ENCODE peak calls at places on chromosomes 12 and 14, in six cellular contexts. U is K562, R is GM12891, O is heart left ventricle, Y is Peyer's patch, D is endothelial cell of umbilical vein. N is an unnamed sample.

GRCh38 chr12:57145460-57146059 is 1.9 kb downstream of the LRP1-AS start:
- DNase-seq in U (no peak), R (no peak), O (no peak), Y (no peak), D (no peak), N (peak; percentile 15)

GRCh38 chr12:58529114-58529665 is 391.1 kb downstream of the LRIG3 start:
- DNase-seq in U (no peak), R (no peak), O (no peak), Y (no peak), D (peak; percentile 74), N (no peak)

GRCh38 chr14:96852823-96853422 is 55.7 kb downstream of the VRK1 start:
- DNase-seq in U (peak; percentile 57), R (no peak), O (no peak), Y (no peak), D (peak; percentile 49), N (no peak)

GRCh38 chr12:99281277-99281676 is 366.3 kb upstream of the GARIN6 start:
- DNase-seq in U (no peak), R (no peak), O (no peak), Y (no peak), D (no peak), N (no peak)

GRCh38 chr14:61452452-61452851 is 131.1 kb downstream of the PRKCH start:
- DNase-seq in U (no peak), R (no peak), O (no peak), Y (no peak), D (no peak), N (no peak)

GRCh38 chr14:79011091-79011919 is 841.1 kb downstream of the NRXN3 start:
- DNase-seq in U (peak; percentile 46), R (no peak), O (no peak), Y (no peak), D (peak; percentile 76), N (no peak)

GRCh38 chr12:122349078-122349477 is 73.4 kb downstream of the CLIP1 start:
- DNase-seq in U (no peak), R (no peak), O (no peak), Y (no peak), D (no peak), N (no peak)

GRCh38 chr14:77459072-77459723 is 1.3 kb downstream of the AHSA1 start:
- DNase-seq in U (peak; percentile 80), R (no peak), O (peak; percentile 37), Y (peak; percentile 78), D (peak; percentile 84), N (peak; percentile 54)

GRCh38 chr12:3246253-3246652 is 169.1 kb downstream of the TSPAN9 start:
- DNase-seq in U (no peak), R (no peak), O (peak; percentile 60), Y (no peak), D (peak; percentile 7), N (no peak)

GRCh38 chr12:116015525-116015924 is 262.0 kb downstream of the MED13L start:
- DNase-seq in U (peak; percentile 18), R (no peak), O (no peak), Y (no peak), D (peak; percentile 64), N (no peak)

GRCh38 chr12:7937867-7938506 is 2.0 kb upstream of the SLC2A3 start:
- DNase-seq in U (peak; percentile 84), R (no peak), O (no peak), Y (no peak), D (peak; percentile 53), N (no peak)

GRCh38 chr12:96399081-96399918 is 939 bp downstream of the CDK17 start:
- DNase-seq in U (peak; percentile 85), R (peak; percentile 56), O (peak; percentile 88), Y (peak; percentile 76), D (peak; percentile 77), N (peak; percentile 80)

GRCh38 chr14:96229315-96229714 is 24.7 kb downstream of the BDKRB2 start:
- DNase-seq in U (no peak), R (no peak), O (no peak), Y (no peak), D (no peak), N (no peak)

GRCh38 chr12:22101749-22102243 is 55.8 kb downstream of the CMAS start:
- DNase-seq in U (no peak), R (no peak), O (peak; percentile 41), Y (no peak), D (peak; percentile 78), N (no peak)

GRCh38 chr12:57096099-57096572 is 7.2 kb downstream of the NAB2 start:
- DNase-seq in U (peak; percentile 25), R (no peak), O (no peak), Y (no peak), D (no peak), N (no peak)

GRCh38 chr14:90624732-90625444 is 191.3 kb downstream of the TTC7B start:
- DNase-seq in U (no peak), R (no peak), O (no peak), Y (no peak), D (no peak), N (no peak)

GRCh38 chr14:102481791-102482238 is 27.8 kb downstream of the ANKRD9 start:
- DNase-seq in U (no peak), R (no peak), O (no peak), Y (no peak), D (no peak), N (no peak)

GRCh38 chr12:130227641-130228040 is 65.4 kb downstream of the FZD10 start:
- DNase-seq in U (no peak), R (no peak), O (no peak), Y (no peak), D (no peak), N (no peak)

GRCh38 chr12:111451649-111452129 is 46.0 kb downstream of the SH2B3 start:
- DNase-seq in U (peak; percentile 63), R (no peak), O (no peak), Y (peak; percentile 16), D (peak; percentile 68), N (no peak)

GRCh38 chr12:18683603-18684002 is 54.2 kb downstream of the PLCZ1 start:
- DNase-seq in U (peak; percentile 44), R (no peak), O (no peak), Y (no peak), D (no peak), N (no peak)

GRCh38 chr14:96167224-96168148 is 37.2 kb upstream of the BDKRB2 start:
- DNase-seq in U (no peak), R (no peak), O (no peak), Y (no peak), D (peak; percentile 34), N (no peak)

GRCh38 chr12:3115078-3115477 is 37.9 kb downstream of the TSPAN9 start:
- DNase-seq in U (no peak), R (no peak), O (no peak), Y (no peak), D (no peak), N (no peak)

GRCh38 chr14:69331206-69331605 is 66.9 kb downstream of the ERH start:
- DNase-seq in U (no peak), R (no peak), O (no peak), Y (no peak), D (no peak), N (no peak)

GRCh38 chr12:95177201-95177768 is 40.0 kb downstream of the FGD6 start:
- DNase-seq in U (no peak), R (no peak), O (no peak), Y (no peak), D (peak; percentile 52), N (no peak)

GRCh38 chr12:98238513-98238912 is 276.9 kb upstream of the TMPO start:
- DNase-seq in U (no peak), R (no peak), O (no peak), Y (no peak), D (no peak), N (peak; percentile 29)

GRCh38 chr12:14514154-14514842 is 53.4 kb downstream of the PLBD1 start:
- DNase-seq in U (peak; percentile 3), R (no peak), O (peak; percentile 29), Y (no peak), D (no peak), N (no peak)

GRCh38 chr12:62813031-62813829 is 121.7 kb downstream of the PPM1H start:
- DNase-seq in U (peak; percentile 65), R (no peak), O (peak; percentile 59), Y (peak; percentile 25), D (peak; percentile 68), N (peak; percentile 55)

GRCh38 chr12:54701940-54702592 is 53.9 kb upstream of the DCD start:
- DNase-seq in U (peak; percentile 66), R (peak; percentile 23), O (no peak), Y (no peak), D (peak; percentile 28), N (no peak)

GRCh38 chr14:57493467-57494181 is at the start of gene CCDC198:
- DNase-seq in U (no peak), R (no peak), O (no peak), Y (no peak), D (no peak), N (no peak)
- TF ChIP-seq POLR2A in U (no peak), R (no peak), O (no peak), Y (no peak), D (no peak), N (no peak)

GRCh38 chr14:24051789-24052655 is at the start of gene CARMIL3:
- DNase-seq in U (peak; percentile 70), R (peak; percentile 86), O (peak; percentile 58), Y (peak; percentile 53), D (peak; percentile 57), N (peak; percentile 60)
- TF ChIP-seq POLR2A in U (peak; percentile 37), R (no peak), O (no peak), Y (peak; percentile 9), D (no peak), N (peak; percentile 32)

DNA sequence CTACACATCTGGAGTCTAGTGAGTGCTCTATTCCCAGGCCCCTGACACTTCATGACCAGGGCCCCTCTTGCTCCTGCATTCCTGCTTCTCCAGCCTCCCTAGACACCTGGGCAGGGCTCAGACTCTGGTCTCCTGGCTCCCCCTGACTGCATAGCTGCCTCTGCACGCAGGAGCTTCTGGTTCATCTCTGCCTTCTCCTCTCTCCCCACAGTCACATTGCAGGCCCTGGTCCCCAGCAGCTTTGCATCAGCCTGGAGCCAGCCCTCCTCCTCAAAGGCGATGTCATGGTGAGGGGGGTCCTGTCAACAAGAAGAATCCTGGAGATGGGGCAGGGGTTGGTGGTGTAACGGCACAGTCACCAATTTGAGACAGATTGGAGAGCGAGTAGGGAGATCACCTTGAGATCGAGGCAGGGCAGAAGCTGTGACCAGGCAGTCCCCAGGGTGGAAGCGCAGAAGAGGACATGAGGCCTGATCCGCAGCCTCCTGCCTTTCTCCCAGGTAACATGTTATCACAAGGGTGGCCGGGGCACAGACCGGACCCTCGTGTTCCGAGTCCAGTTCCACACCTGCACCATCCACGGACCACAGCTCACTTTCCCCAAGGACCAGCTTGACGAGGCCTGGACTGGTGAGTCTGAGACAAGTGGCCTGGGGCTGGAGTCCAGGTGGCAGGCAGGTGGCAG is 8.1 kb downstream of the TNS2 start:
- DNase-seq in U (no peak), R (no peak), O (peak; percentile 25), Y (no peak), D (no peak), N (no peak)
- TF ChIP-seq POLR2A in U (no peak), R (no peak), O (no peak), Y (no peak), D (no peak), N (no peak)

GRCh38 chr12:102118874-102119273 is 1.0 kb downstream of the NUP37 start:
- DNase-seq in U (no peak), R (no peak), O (no peak), Y (no peak), D (no peak), N (no peak)

GRCh38 chr12:102120886-102121285 is 903 bp downstream of the PARPBP start:
- DNase-seq in U (peak; percentile 46), R (no peak), O (no peak), Y (no peak), D (peak; percentile 27), N (no peak)

GRCh38 chr12:102120564-102120873 is 536 bp downstream of the PARPBP start:
- DNase-seq in U (no peak), R (no peak), O (no peak), Y (no peak), D (no peak), N (no peak)

GRCh38 chr12:102116392-102116791 is 3.5 kb downstream of the NUP37 start:
- DNase-seq in U (no peak), R (no peak), O (no peak), Y (no peak), D (no peak), N (no peak)

GRCh38 chr12:102119674-102120563 is at the start of the genes NUP37 and PARPBP:
- DNase-seq in U (peak; percentile 95), R (peak; percentile 66), O (peak; percentile 90), Y (peak; percentile 85), D (peak; percentile 93), N (peak; percentile 85)
- TF ChIP-seq POLR2A in U (peak; percentile 96), R (peak; percentile 84), O (no peak), Y (peak; percentile 47), D (peak; percentile 91), N (peak; percentile 47)

N was measured in uterus.